ENCODE peak calls at places on chromosome 9, in eight cellular contexts. F is GM10248; L is dorsolateral prefrontal cortex; X is nephron progenitor cell; C is cardiac fibroblast; I is GM23338; B is CD8-positive, alpha-beta T cell; A is astrocyte of the spinal cord. T is an unnamed sample.

GRCh38 chr9:4389755-4390154 is 89.9 kb upstream of the GLIS3 start:
- DNase-seq in F (no peak), L (no peak), X (no peak), C (peak), I (no peak), B (no peak), A (no peak), T (no peak)

GRCh38 chr9:91185193-91185886 is 176.4 kb downstream of the AUH start:
- DNase-seq in F (no peak), L (no peak), X (no peak), C (no peak), I (no peak), B (no peak), A (no peak), T (no peak)

GRCh38 chr9:136014147-136014927 is 53.2 kb upstream of the UBAC1 start:
- DNase-seq in F (no peak), L (no peak), X (no peak), C (no peak), I (no peak), B (no peak), A (no peak), T (peak)

GRCh38 chr9:135136481-135136880 is 49.0 kb downstream of the OLFM1 start:
- DNase-seq in F (no peak), L (no peak), X (no peak), C (no peak), I (no peak), B (no peak), A (no peak), T (no peak)

GRCh38 chr9:36543916-36544315 is 28.8 kb upstream of the MELK start:
- DNase-seq in F (no peak), L (no peak), X (no peak), C (peak), I (no peak), B (no peak), A (peak), T (no peak)

GRCh38 chr9:655875-656274 is 185.6 kb upstream of the DMRT1 start:
- DNase-seq in F (no peak), L (no peak), X (no peak), C (peak), I (no peak), B (no peak), A (peak), T (no peak)

GRCh38 chr9:4887556-4887955 is 94.8 kb downstream of the RCL1 start:
- DNase-seq in F (no peak), L (peak), X (no peak), C (peak), I (no peak), B (no peak), A (peak), T (no peak)

GRCh38 chr9:127838375-127839078 is 15.9 kb downstream of the ENG start:
- DNase-seq in F (no peak), L (no peak), X (peak), C (peak), I (no peak), B (no peak), A (peak), T (no peak)

GRCh38 chr9:109349431-109349846 is 28.6 kb upstream of the EPB41L4B start:
- DNase-seq in F (no peak), L (no peak), X (no peak), C (peak), I (no peak), B (no peak), A (peak), T (no peak)

GRCh38 chr9:3080951-3081350 is 237.1 kb upstream of the PUM3 start:
- DNase-seq in F (no peak), L (no peak), X (no peak), C (no peak), I (no peak), B (no peak), A (no peak), T (no peak)

GRCh38 chr9:130467371-130467770 is 22.6 kb downstream of the ASS1 start:
- DNase-seq in F (no peak), L (no peak), X (peak), C (no peak), I (peak), B (no peak), A (no peak), T (no peak)

GRCh38 chr9:127451681-127452480 is 571 bp downstream of the LRSAM1 start:
- DNase-seq in F (peak), L (peak), X (peak), C (peak), I (peak), B (peak), A (peak), T (peak)

GRCh38 chr9:84408416-84408815 is 67.9 kb upstream of the SLC28A3 start:
- DNase-seq in F (no peak), L (no peak), X (no peak), C (no peak), I (no peak), B (no peak), A (no peak), T (no peak)

GRCh38 chr9:86943871-86944240 is 3.5 kb downstream of the GAS1 start:
- DNase-seq in F (no peak), L (no peak), X (peak), C (no peak), I (peak), B (no peak), A (no peak), T (no peak)

GRCh38 chr9:20540169-20540863 is 82.0 kb downstream of the MLLT3 start:
- DNase-seq in F (no peak), L (no peak), X (no peak), C (no peak), I (no peak), B (no peak), A (no peak), T (no peak)

GRCh38 chr9:34559616-34560546 is 29.6 kb downstream of the CNTFR start:
- DNase-seq in F (no peak), L (peak), X (peak), C (peak), I (no peak), B (no peak), A (no peak), T (no peak)

GRCh38 chr9:87201316-87201715 is 254.0 kb upstream of the GAS1 start:
- DNase-seq in F (no peak), L (no peak), X (no peak), C (peak), I (no peak), B (no peak), A (peak), T (no peak)

GRCh38 chr9:117416856-117417255 is 2.0 kb upstream of the ASTN2 start:
- DNase-seq in F (no peak), L (no peak), X (no peak), C (no peak), I (no peak), B (no peak), A (no peak), T (no peak)

GRCh38 chr9:110672873-110673508 is 4.4 kb downstream of the MUSK start:
- DNase-seq in F (no peak), L (no peak), X (no peak), C (no peak), I (no peak), B (no peak), A (no peak), T (no peak)

GRCh38 chr9:11194249-11194648 is 581.4 kb upstream of the PTPRD start:
- DNase-seq in F (no peak), L (no peak), X (no peak), C (no peak), I (no peak), B (no peak), A (no peak), T (no peak)

DNA sequence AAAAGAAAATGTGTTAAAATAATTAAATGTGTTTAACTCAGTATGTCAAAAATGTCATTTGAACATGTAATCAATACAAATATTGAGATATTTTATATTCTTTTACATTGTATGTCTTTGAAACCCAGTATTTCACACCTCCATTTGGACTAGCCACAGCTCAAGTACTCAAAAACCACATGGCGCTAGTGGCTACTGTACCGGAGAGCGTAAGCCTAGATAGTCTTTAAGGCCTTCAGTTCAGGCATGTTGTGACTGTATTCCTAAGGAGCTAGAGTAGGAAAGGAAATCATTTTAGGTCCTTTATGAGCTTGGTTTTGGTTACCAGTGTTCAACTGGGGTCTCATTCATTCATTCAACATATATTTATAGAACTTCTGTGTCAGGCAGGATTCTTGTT is 12.8 kb downstream of the FBXW2 start:
- DNase-seq in F (no peak), L (no peak), X (no peak), C (no peak), I (no peak), B (no peak), A (no peak), T (no peak)
- TF ChIP-seq CTCF in F (no peak), L (no peak), X (no peak), C (no peak), I (no peak), B (no peak), A (no peak), T (no peak)

GRCh38 chr9:129182625-129183494 is 4.8 kb upstream of the IER5L start:
- DNase-seq in F (no peak), L (no peak), X (peak), C (peak), I (peak), B (no peak), A (no peak), T (no peak)
- TF ChIP-seq CTCF in F (peak), L (no peak), X (peak), C (peak), I (peak), B (no peak), A (peak), T (no peak)

DNA sequence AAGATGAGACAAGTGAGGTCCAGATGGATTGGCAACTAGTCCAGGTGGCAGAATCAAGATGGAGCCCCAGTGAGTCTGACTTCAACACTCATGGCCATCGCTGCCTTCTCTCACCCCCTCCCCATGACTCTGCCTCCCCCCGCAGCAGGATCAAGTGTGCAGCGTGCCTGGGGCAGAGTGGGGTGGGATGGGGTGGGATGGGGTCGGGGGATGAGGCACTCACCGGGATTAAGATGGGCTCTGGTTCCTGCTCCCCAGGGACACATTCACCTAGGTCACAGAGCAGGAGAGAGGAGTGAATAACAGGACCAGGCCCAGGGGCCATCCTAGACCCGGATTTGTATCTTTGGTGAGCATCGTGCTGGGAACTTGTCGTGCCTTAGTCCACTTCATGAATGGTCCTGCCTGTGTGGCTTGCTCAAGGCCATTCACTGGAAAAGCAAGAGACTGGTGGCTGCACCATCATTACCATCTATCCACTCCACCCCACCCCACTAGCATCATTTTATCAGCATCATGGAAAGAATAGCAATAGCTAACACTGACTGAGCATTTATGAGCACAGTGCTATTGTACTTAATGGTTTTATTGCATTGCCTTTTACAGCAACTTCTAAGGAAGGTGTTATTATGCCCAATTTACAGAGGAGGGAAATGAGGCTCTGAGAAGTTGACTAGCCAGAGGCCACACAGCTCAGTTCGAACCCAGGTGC is 8.5 kb downstream of the AMBP start:
- DNase-seq in F (no peak), L (no peak), X (no peak), C (no peak), I (no peak), B (no peak), A (no peak), T (no peak)
- TF ChIP-seq CTCF in F (no peak), L (no peak), X (no peak), C (no peak), I (no peak), B (no peak), A (no peak), T (no peak)

GRCh38 chr9:96383165-96383939 is at the start of gene SLC35D2:
- DNase-seq in F (peak), L (no peak), X (peak), C (peak), I (peak), B (peak), A (peak), T (peak)
- TF ChIP-seq CTCF in F (no peak), L (no peak), X (no peak), C (no peak), I (no peak), B (no peak), A (no peak), T (no peak)

DNA sequence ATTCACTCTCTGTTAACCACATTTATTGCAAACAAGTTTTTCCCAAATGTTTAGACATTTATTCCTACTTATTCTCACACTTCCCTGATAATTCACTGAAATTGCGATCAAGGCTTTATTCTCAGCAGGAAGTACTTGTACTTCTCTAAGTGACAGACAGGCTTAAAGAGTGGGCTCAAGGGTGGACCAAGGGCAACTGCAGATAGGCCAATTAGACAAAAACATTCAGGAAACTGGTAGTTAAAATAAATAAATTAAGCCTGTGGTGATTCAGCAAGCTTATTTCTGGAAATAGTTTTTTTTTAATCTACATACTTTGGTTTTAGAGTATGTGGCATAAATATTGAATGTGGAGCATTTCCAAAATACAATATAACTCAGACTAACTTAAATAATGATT is 136.1 kb downstream of the UGCG start:
- DNase-seq in F (no peak), L (no peak), X (no peak), C (no peak), I (no peak), B (no peak), A (peak), T (no peak)
- TF ChIP-seq CTCF in F (no peak), L (no peak), X (no peak), C (no peak), I (no peak), B (no peak), A (no peak), T (no peak)

DNA sequence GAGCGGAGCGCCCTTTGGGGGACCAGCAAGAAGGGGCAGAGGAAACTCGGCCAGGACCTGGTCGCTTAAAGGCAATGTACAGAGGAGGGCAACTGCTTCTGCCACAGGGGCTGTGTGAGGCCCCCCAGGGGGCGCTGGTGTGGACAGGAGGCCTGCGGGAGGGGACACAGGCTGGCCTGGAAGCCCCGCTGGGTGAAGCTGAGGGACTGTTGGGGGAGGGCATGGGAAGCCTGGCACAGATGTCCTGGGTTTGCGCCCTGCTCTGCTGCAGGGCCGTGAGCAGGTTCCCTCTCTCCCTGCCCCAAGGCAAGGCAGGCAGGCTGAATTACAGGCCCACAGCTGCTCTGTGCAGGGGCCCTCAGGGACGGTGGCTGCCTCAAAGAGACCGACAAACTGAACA is 5.4 kb downstream of the MED22 start:
- DNase-seq in F (no peak), L (no peak), X (no peak), C (no peak), I (peak), B (no peak), A (no peak), T (no peak)
- TF ChIP-seq CTCF in F (peak), L (no peak), X (no peak), C (peak), I (peak), B (no peak), A (peak), T (no peak)

DNA sequence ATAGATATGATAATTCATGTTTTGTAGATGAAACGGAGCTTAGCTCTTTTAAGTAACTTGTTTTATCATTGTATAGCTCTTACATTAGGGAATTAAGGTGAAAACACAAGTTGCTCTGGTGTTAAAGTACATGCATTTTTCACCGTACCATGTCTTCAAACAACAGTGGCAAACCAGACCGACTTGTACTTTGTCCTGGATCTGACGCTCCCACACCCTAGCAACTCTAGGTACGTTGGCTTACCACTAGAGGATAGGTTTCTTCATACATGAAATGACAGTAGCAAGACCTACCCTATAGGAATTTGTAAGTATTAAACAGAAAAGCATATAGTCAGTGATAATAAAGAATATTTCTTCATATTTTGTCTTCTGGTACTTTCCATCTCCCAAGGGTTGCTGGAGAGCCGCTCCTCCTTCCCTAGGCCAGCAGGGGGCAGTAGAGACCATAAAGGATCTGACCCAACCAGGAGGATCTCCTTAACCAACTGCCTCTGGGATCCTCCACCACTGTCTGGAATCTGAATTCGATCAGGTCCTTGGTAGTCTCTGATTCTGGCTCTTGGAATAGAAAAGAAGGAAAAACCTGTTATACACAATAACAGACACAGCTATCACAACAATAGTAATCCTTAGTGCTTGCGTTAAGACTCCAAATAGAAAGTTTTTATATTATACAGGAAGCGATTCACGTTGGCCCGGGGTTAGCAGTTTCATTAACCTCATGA is 136.7 kb downstream of the CAVIN4 start:
- DNase-seq in F (peak), L (peak), X (peak), C (peak), I (peak), B (no peak), A (peak), T (no peak)
- TF ChIP-seq CTCF in F (peak), L (peak), X (peak), C (peak), I (peak), B (peak), A (peak), T (no peak)